ENCODE peak calls at places on chromosomes 13 and 19, in ten cellular contexts. T is iPS DF 6.9; K is fibroblast of lung; D is psoas muscle; U is GM23338; B is colonic mucosa; Y is naive thymus-derived CD4-positive, alpha-beta T cell; Z is Peyer's patch; P is PC-3; X is transverse colon. S is an unnamed sample.

GRCh38 chr13:110561335-110562033 is at the start of gene RAB20:
- DNase-seq in T (no peak), K (peak; percentile 75), D (peak; percentile 90), U (peak; percentile 90), B (peak; percentile 95), Y (peak; percentile 5), Z (peak; percentile 93), P (peak; percentile 72), X (peak; percentile 92), S (peak; percentile 93)

GRCh38 chr13:20136781-20137703 is 23.8 kb downstream of the GJA3 start:
- DNase-seq in T (no peak), K (peak; percentile 9), D (no peak), U (peak; percentile 82), B (peak; percentile 68), Y (peak; percentile 33), Z (peak; percentile 69), P (no peak), X (peak; percentile 67), S (peak; percentile 62)

GRCh38 chr19:49133621-49134454 is 14.5 kb downstream of the PPFIA3 start:
- DNase-seq in T (no peak), K (peak; percentile 20), D (no peak), U (peak; percentile 91), B (peak; percentile 92), Y (peak; percentile 60), Z (peak; percentile 92), P (no peak), X (peak; percentile 85), S (peak; percentile 67)

GRCh38 chr13:23902975-23903905 is 5.9 kb upstream of the C1QTNF9B start:
- DNase-seq in T (no peak), K (no peak), D (no peak), U (peak; percentile 44), B (no peak), Y (no peak), Z (no peak), P (no peak), X (no peak), S (no peak)

GRCh38 chr13:112903606-112904195 is 65.3 kb upstream of the MCF2L start:
- DNase-seq in T (no peak), K (no peak), D (no peak), U (no peak), B (no peak), Y (no peak), Z (peak; percentile 35), P (no peak), X (no peak), S (no peak)

GRCh38 chr13:31174018-31174417 is 12.3 kb upstream of the HSPH1 start:
- DNase-seq in T (no peak), K (peak; percentile 33), D (no peak), U (no peak), B (no peak), Y (no peak), Z (no peak), P (peak; percentile 38), X (no peak), S (no peak)

GRCh38 chr19:52522555-52522954 is 4.9 kb upstream of the ZNF808 start:
- DNase-seq in T (no peak), K (no peak), D (no peak), U (peak; percentile 90), B (no peak), Y (no peak), Z (no peak), P (no peak), X (no peak), S (peak; percentile 29)

GRCh38 chr13:76619631-76620030 is 266.6 kb downstream of the KCTD12 start:
- DNase-seq in T (no peak), K (no peak), D (no peak), U (no peak), B (no peak), Y (no peak), Z (no peak), P (no peak), X (no peak), S (no peak)

GRCh38 chr19:43781630-43782310 is 997 bp upstream of the KCNN4 start:
- DNase-seq in T (no peak), K (no peak), D (no peak), U (no peak), B (no peak), Y (no peak), Z (peak; percentile 19), P (peak; percentile 32), X (no peak), S (no peak)

GRCh38 chr19:35124098-35125060 is 8.8 kb downstream of the FXYD3 start:
- DNase-seq in T (no peak), K (peak; percentile 84), D (peak; percentile 97), U (peak; percentile 64), B (peak; percentile 97), Y (peak; percentile 83), Z (peak; percentile 96), P (peak; percentile 87), X (peak; percentile 96), S (peak; percentile 92)

GRCh38 chr13:113927661-113928581 is 46.0 kb downstream of the C13orf46 start:
- DNase-seq in T (no peak), K (peak; percentile 90), D (peak; percentile 84), U (no peak), B (no peak), Y (no peak), Z (peak; percentile 40), P (no peak), X (peak; percentile 37), S (peak; percentile 31)
- H3K4me3 ChIP-seq in T (no peak overlapping the region), K (no peak overlapping the region), D (peak overlapping the region; percentile 27), U (no peak overlapping the region), B (no peak overlapping the region), Y (no peak overlapping the region), Z (no peak overlapping the region), P (no peak overlapping the region), X (no peak overlapping the region), S (no peak overlapping the region)

DNA sequence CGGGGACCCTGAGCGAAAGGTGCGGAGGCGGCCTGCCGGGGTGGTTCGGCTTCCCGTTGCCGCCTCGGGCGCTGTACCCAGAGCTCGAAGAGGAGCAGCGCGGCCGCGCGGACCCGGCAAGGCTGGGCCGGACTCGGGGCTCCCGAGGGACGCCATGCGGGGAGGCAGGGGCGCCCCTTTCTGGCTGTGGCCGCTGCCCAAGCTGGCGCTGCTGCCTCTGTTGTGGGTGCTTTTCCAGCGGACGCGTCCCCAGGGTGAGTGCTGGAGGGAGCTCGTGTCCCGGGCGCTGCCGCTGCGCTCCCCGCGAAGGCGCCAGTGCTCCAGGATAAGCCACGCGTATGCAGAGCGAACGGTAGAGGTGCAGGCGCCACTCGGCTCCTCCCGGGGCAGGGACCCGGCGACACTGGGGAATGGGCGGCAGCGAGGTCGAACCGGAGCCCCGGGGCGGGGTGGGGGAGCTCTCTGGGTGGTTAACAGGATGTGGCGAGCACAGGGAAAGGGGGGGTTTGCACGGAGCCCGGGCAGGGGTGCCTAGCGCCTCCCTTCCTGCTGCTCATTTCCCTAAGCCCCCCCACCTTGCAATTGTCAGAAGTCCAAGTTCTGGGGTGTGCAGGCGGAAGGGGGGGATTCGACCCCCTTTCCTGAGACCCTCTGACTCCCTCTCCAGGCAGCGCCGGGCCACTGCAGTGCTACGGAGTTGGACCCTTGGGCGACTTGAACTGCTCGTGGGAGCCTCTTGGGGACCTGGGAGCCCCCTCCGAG is at the start of gene IL27RA:
- DNase-seq in T (no peak), K (peak; percentile 51), D (peak; percentile 77), U (peak; percentile 80), B (peak; percentile 78), Y (peak; percentile 89), Z (peak; percentile 72), P (peak; percentile 63), X (peak; percentile 75), S (peak; percentile 47)
- H3K4me1 ChIP-seq in T (no peaks in the 10 kb centered on the region), K (no peaks in the 10 kb centered on the region), D (no peaks in the 10 kb centered on the region), U (peaks cover 4% of the 10 kb centered on the region), B (no peaks in the 10 kb centered on the region), Y (peaks cover 16% of the 10 kb centered on the region), Z (no peaks in the 10 kb centered on the region), P (no peaks in the 10 kb centered on the region), X (peaks cover 15% of the 10 kb centered on the region), S (peaks cover 9% of the 10 kb centered on the region)

GRCh38 chr13:27437126-27437525 is 12.7 kb downstream of the GTF3A start:
- DNase-seq in T (no peak), K (no peak), D (no peak), U (no peak), B (no peak), Y (no peak), Z (no peak), P (no peak), X (no peak), S (no peak)

GRCh38 chr13:27440408-27440807 is 10.0 kb downstream of the MTIF3 start:
- DNase-seq in T (no peak), K (no peak), D (no peak), U (no peak), B (no peak), Y (no peak), Z (no peak), P (no peak), X (no peak), S (no peak)

GRCh38 chr13:27442797-27443196 is 7.6 kb downstream of the MTIF3 start:
- DNase-seq in T (no peak), K (no peak), D (no peak), U (no peak), B (no peak), Y (no peak), Z (peak; percentile 64), P (no peak), X (peak; percentile 36), S (no peak)

GRCh38 chr13:27446986-27447583 is 3.3 kb downstream of the MTIF3 start:
- DNase-seq in T (no peak), K (no peak), D (no peak), U (no peak), B (no peak), Y (peak; percentile 50), Z (no peak), P (no peak), X (peak; percentile 30), S (no peak)

GRCh38 chr13:27442071-27442647 is 8.2 kb downstream of the MTIF3 start:
- DNase-seq in T (peak; percentile 25), K (no peak), D (no peak), U (peak; percentile 54), B (peak; percentile 61), Y (peak; percentile 43), Z (peak; percentile 61), P (no peak), X (peak; percentile 58), S (no peak)
- H3K27ac ChIP-seq in T (no peak overlapping the region), K (no peak overlapping the region), D (no peak overlapping the region), U (peak overlapping the region; percentile 65), B (peak overlapping the region; percentile 39), Y (peak overlapping the region; percentile 53), Z (peak overlapping the region; percentile 35), P (no peak overlapping the region), X (peak overlapping the region; percentile 66), S (no peak overlapping the region)

GRCh38 chr13:42270857-42271215 is 1.1 kb upstream of the AKAP11 start:
- DNase-seq in T (no peak), K (no peak), D (no peak), U (no peak), B (no peak), Y (no peak), Z (no peak), P (no peak), X (no peak), S (no peak)
- H3K4me3 ChIP-seq in T (peak overlapping the region; percentile 77), K (peak overlapping the region; percentile 69), D (peak overlapping the region; percentile 99), U (peak overlapping the region; percentile 68), B (peak overlapping the region; percentile 92), Y (peak overlapping the region; percentile 84), Z (peak overlapping the region; percentile 95), P (no peak overlapping the region), X (no peak overlapping the region), S (peak overlapping the region; percentile 99)

S was measured in testis.